ENCODE peak calls at places on chromosomes 16 and 17, in seven cellular contexts. F, I, H, J, G, K and R are unnamed samples.

GRCh38 chr17:10119203-10120112 is 78.9 kb downstream of the GAS7 start:
- DNase-seq in F (no peak), I (no peak), H (peak), J (peak), G (no peak), K (no peak), R (no peak)

GRCh38 chr17:72151565-72152391 is 31.0 kb downstream of the SOX9 start:
- DNase-seq in F (peak), I (no peak), H (peak), J (peak), G (no peak), K (no peak), R (no peak)

GRCh38 chr16:77385481-77385880 is 49.4 kb downstream of the ADAMTS18 start:
- DNase-seq in F (no peak), I (no peak), H (no peak), J (no peak), G (no peak), K (no peak), R (no peak)

GRCh38 chr17:12421646-12422306 is 243.9 kb upstream of the MYOCD start:
- DNase-seq in F (no peak), I (no peak), H (no peak), J (no peak), G (no peak), K (no peak), R (no peak)

GRCh38 chr17:1931759-1932579 is 93.2 kb downstream of the RTN4RL1 start:
- DNase-seq in F (no peak), I (no peak), H (peak), J (no peak), G (no peak), K (no peak), R (no peak)

GRCh38 chr17:42276609-42277341 is 584 bp upstream of the STAT5B start:
- DNase-seq in F (peak), I (peak), H (peak), J (peak), G (no peak), K (no peak), R (no peak)

GRCh38 chr17:59830007-59830630 is 62.6 kb downstream of the TUBD1 start:
- DNase-seq in F (no peak), I (no peak), H (no peak), J (no peak), G (no peak), K (no peak), R (no peak)

GRCh38 chr16:89815639-89816348 is 653 bp downstream of the FANCA start:
- DNase-seq in F (peak), I (no peak), H (no peak), J (peak), G (no peak), K (no peak), R (no peak)

GRCh38 chr17:56629450-56630187 is 36.1 kb downstream of the NOG start:
- DNase-seq in F (peak), I (no peak), H (no peak), J (no peak), G (no peak), K (no peak), R (no peak)

GRCh38 chr16:80554037-80554436 is 13.2 kb downstream of the DYNLRB2 start:
- DNase-seq in F (no peak), I (no peak), H (no peak), J (no peak), G (no peak), K (no peak), R (no peak)

GRCh38 chr16:85149776-85150175 is 37.5 kb upstream of the CIBAR2 start:
- DNase-seq in F (no peak), I (no peak), H (no peak), J (no peak), G (no peak), K (no peak), R (no peak)